ENCODE peak calls at places on chromosomes 1 and 21, in six cellular contexts. One of them, this sample, is unnamed.
A peak's percentile ranks its signal among the peaks of the same experiment; 100 is the strongest.

GRCh38 chr1:35502242-35502641 is 55.0 kb downstream of the KIAA0319L start:
- DNase-seq in activated naive CD4-positive, alpha-beta T cell treated with anti-CD3 and anti-CD28 coated beads for 36 hours: no peak
- DNase-seq in amniotic epithelial cell: no peak
- DNase-seq in GM03348: no peak
- DNase-seq in foreskin fibroblast: no peak
- DNase-seq in activated CD4-positive, alpha-beta T cell treated with anti-CD3 and anti-CD28 coated beads, Interleukin-2, amount 50 U/mL, for 1 hour: no peak
- DNase-seq in this sample: no peak

GRCh38 chr1:113868387-113869083 is 3.0 kb downstream of the PTPN22 start:
- DNase-seq in activated naive CD4-positive, alpha-beta T cell treated with anti-CD3 and anti-CD28 coated beads for 36 hours: no peak
- DNase-seq in amniotic epithelial cell: peak; percentile 49
- DNase-seq in GM03348: peak; percentile 41
- DNase-seq in foreskin fibroblast: peak; percentile 35
- DNase-seq in activated CD4-positive, alpha-beta T cell treated with anti-CD3 and anti-CD28 coated beads, Interleukin-2, amount 50 U/mL, for 1 hour: no peak
- DNase-seq in this sample: peak; percentile 56

GRCh38 chr1:73756817-73757216 is 441.2 kb downstream of the LRRIQ3 start:
- DNase-seq in activated naive CD4-positive, alpha-beta T cell treated with anti-CD3 and anti-CD28 coated beads for 36 hours: no peak
- DNase-seq in amniotic epithelial cell: no peak
- DNase-seq in GM03348: no peak
- DNase-seq in foreskin fibroblast: no peak
- DNase-seq in activated CD4-positive, alpha-beta T cell treated with anti-CD3 and anti-CD28 coated beads, Interleukin-2, amount 50 U/mL, for 1 hour: no peak
- DNase-seq in this sample: no peak

GRCh38 chr1:1775364-1776226 is 2.7 kb downstream of the NADK start:
- DNase-seq in activated naive CD4-positive, alpha-beta T cell treated with anti-CD3 and anti-CD28 coated beads for 36 hours: no peak
- DNase-seq in amniotic epithelial cell: no peak
- DNase-seq in GM03348: no peak
- DNase-seq in foreskin fibroblast: no peak
- DNase-seq in activated CD4-positive, alpha-beta T cell treated with anti-CD3 and anti-CD28 coated beads, Interleukin-2, amount 50 U/mL, for 1 hour: no peak
- DNase-seq in this sample: no peak

GRCh38 chr21:46214478-46215340 is 13.9 kb downstream of the LSS start:
- DNase-seq in activated naive CD4-positive, alpha-beta T cell treated with anti-CD3 and anti-CD28 coated beads for 36 hours: no peak
- DNase-seq in amniotic epithelial cell: no peak
- DNase-seq in GM03348: no peak
- DNase-seq in foreskin fibroblast: no peak
- DNase-seq in activated CD4-positive, alpha-beta T cell treated with anti-CD3 and anti-CD28 coated beads, Interleukin-2, amount 50 U/mL, for 1 hour: no peak
- DNase-seq in this sample: no peak

GRCh38 chr1:228148196-228148861 is 1.4 kb upstream of the GJC2 start:
- DNase-seq in activated naive CD4-positive, alpha-beta T cell treated with anti-CD3 and anti-CD28 coated beads for 36 hours: no peak
- DNase-seq in amniotic epithelial cell: no peak
- DNase-seq in GM03348: no peak
- DNase-seq in foreskin fibroblast: no peak
- DNase-seq in activated CD4-positive, alpha-beta T cell treated with anti-CD3 and anti-CD28 coated beads, Interleukin-2, amount 50 U/mL, for 1 hour: no peak
- DNase-seq in this sample: peak; percentile 32

GRCh38 chr1:214823311-214824117 is 220.5 kb downstream of the CENPF start:
- DNase-seq in activated naive CD4-positive, alpha-beta T cell treated with anti-CD3 and anti-CD28 coated beads for 36 hours: peak; percentile 16
- DNase-seq in amniotic epithelial cell: no peak
- DNase-seq in GM03348: no peak
- DNase-seq in foreskin fibroblast: no peak
- DNase-seq in activated CD4-positive, alpha-beta T cell treated with anti-CD3 and anti-CD28 coated beads, Interleukin-2, amount 50 U/mL, for 1 hour: no peak
- DNase-seq in this sample: no peak

GRCh38 chr1:159214149-159214760 is 9.6 kb downstream of the ACKR1 start:
- DNase-seq in activated naive CD4-positive, alpha-beta T cell treated with anti-CD3 and anti-CD28 coated beads for 36 hours: peak; percentile 59
- DNase-seq in amniotic epithelial cell: peak; percentile 39
- DNase-seq in GM03348: peak; percentile 72
- DNase-seq in foreskin fibroblast: peak; percentile 17
- DNase-seq in activated CD4-positive, alpha-beta T cell treated with anti-CD3 and anti-CD28 coated beads, Interleukin-2, amount 50 U/mL, for 1 hour: peak; percentile 16
- DNase-seq in this sample: peak; percentile 61

GRCh38 chr1:172960454-172961208 is 90.1 kb downstream of the TNFSF18 start:
- DNase-seq in activated naive CD4-positive, alpha-beta T cell treated with anti-CD3 and anti-CD28 coated beads for 36 hours: no peak
- DNase-seq in amniotic epithelial cell: peak; percentile 42
- DNase-seq in GM03348: no peak
- DNase-seq in foreskin fibroblast: peak; percentile 43
- DNase-seq in activated CD4-positive, alpha-beta T cell treated with anti-CD3 and anti-CD28 coated beads, Interleukin-2, amount 50 U/mL, for 1 hour: no peak
- DNase-seq in this sample: no peak

GRCh38 chr1:94787676-94788075 is 32.5 kb upstream of the SLC44A3 start:
- DNase-seq in activated naive CD4-positive, alpha-beta T cell treated with anti-CD3 and anti-CD28 coated beads for 36 hours: no peak
- DNase-seq in amniotic epithelial cell: no peak
- DNase-seq in GM03348: no peak
- DNase-seq in foreskin fibroblast: no peak
- DNase-seq in activated CD4-positive, alpha-beta T cell treated with anti-CD3 and anti-CD28 coated beads, Interleukin-2, amount 50 U/mL, for 1 hour: no peak
- DNase-seq in this sample: no peak

GRCh38 chr1:6157132-6157527 is 23.0 kb downstream of the CHD5 start:
- DNase-seq in activated naive CD4-positive, alpha-beta T cell treated with anti-CD3 and anti-CD28 coated beads for 36 hours: no peak
- DNase-seq in amniotic epithelial cell: no peak
- DNase-seq in GM03348: no peak
- DNase-seq in foreskin fibroblast: no peak
- DNase-seq in activated CD4-positive, alpha-beta T cell treated with anti-CD3 and anti-CD28 coated beads, Interleukin-2, amount 50 U/mL, for 1 hour: no peak
- DNase-seq in this sample: no peak

GRCh38 chr1:225822655-225823403 is 12.9 kb downstream of the EPHX1 start:
- DNase-seq in activated naive CD4-positive, alpha-beta T cell treated with anti-CD3 and anti-CD28 coated beads for 36 hours: no peak
- DNase-seq in amniotic epithelial cell: no peak
- DNase-seq in GM03348: no peak
- DNase-seq in foreskin fibroblast: no peak
- DNase-seq in activated CD4-positive, alpha-beta T cell treated with anti-CD3 and anti-CD28 coated beads, Interleukin-2, amount 50 U/mL, for 1 hour: no peak
- DNase-seq in this sample: no peak

GRCh38 chr1:153470707-153471106 is 10.3 kb upstream of the S100A7 start:
- DNase-seq in activated naive CD4-positive, alpha-beta T cell treated with anti-CD3 and anti-CD28 coated beads for 36 hours: no peak
- DNase-seq in amniotic epithelial cell: peak; percentile 83
- DNase-seq in GM03348: no peak
- DNase-seq in foreskin fibroblast: no peak
- DNase-seq in activated CD4-positive, alpha-beta T cell treated with anti-CD3 and anti-CD28 coated beads, Interleukin-2, amount 50 U/mL, for 1 hour: no peak
- DNase-seq in this sample: no peak

GRCh38 chr1:36251794-36252481 is 27.7 kb downstream of the THRAP3 start:
- DNase-seq in activated naive CD4-positive, alpha-beta T cell treated with anti-CD3 and anti-CD28 coated beads for 36 hours: no peak
- DNase-seq in amniotic epithelial cell: no peak
- DNase-seq in GM03348: peak; percentile 36
- DNase-seq in foreskin fibroblast: no peak
- DNase-seq in activated CD4-positive, alpha-beta T cell treated with anti-CD3 and anti-CD28 coated beads, Interleukin-2, amount 50 U/mL, for 1 hour: no peak
- DNase-seq in this sample: no peak

GRCh38 chr1:232629250-232630046 is 485 bp downstream of the SIPA1L2 start:
- DNase-seq in activated naive CD4-positive, alpha-beta T cell treated with anti-CD3 and anti-CD28 coated beads for 36 hours: peak; percentile 14
- DNase-seq in amniotic epithelial cell: no peak
- DNase-seq in GM03348: peak; percentile 16
- DNase-seq in foreskin fibroblast: no peak
- DNase-seq in activated CD4-positive, alpha-beta T cell treated with anti-CD3 and anti-CD28 coated beads, Interleukin-2, amount 50 U/mL, for 1 hour: peak; percentile 5
- DNase-seq in this sample: no peak

GRCh38 chr1:103156966-103157365 is 48.6 kb upstream of the COL11A1 start:
- DNase-seq in activated naive CD4-positive, alpha-beta T cell treated with anti-CD3 and anti-CD28 coated beads for 36 hours: no peak
- DNase-seq in amniotic epithelial cell: peak; percentile 91
- DNase-seq in GM03348: peak; percentile 26
- DNase-seq in foreskin fibroblast: no peak
- DNase-seq in activated CD4-positive, alpha-beta T cell treated with anti-CD3 and anti-CD28 coated beads, Interleukin-2, amount 50 U/mL, for 1 hour: no peak
- DNase-seq in this sample: no peak

GRCh38 chr1:234009668-234010067 is 105.2 kb downstream of the SLC35F3 start:
- DNase-seq in activated naive CD4-positive, alpha-beta T cell treated with anti-CD3 and anti-CD28 coated beads for 36 hours: no peak
- DNase-seq in amniotic epithelial cell: no peak
- DNase-seq in GM03348: no peak
- DNase-seq in foreskin fibroblast: no peak
- DNase-seq in activated CD4-positive, alpha-beta T cell treated with anti-CD3 and anti-CD28 coated beads, Interleukin-2, amount 50 U/mL, for 1 hour: no peak
- DNase-seq in this sample: no peak

GRCh38 chr1:46193984-46194570 is 4.2 kb downstream of the POMGNT1 start:
- DNase-seq in activated naive CD4-positive, alpha-beta T cell treated with anti-CD3 and anti-CD28 coated beads for 36 hours: no peak
- DNase-seq in amniotic epithelial cell: no peak
- DNase-seq in GM03348: no peak
- DNase-seq in foreskin fibroblast: no peak
- DNase-seq in activated CD4-positive, alpha-beta T cell treated with anti-CD3 and anti-CD28 coated beads, Interleukin-2, amount 50 U/mL, for 1 hour: no peak
- DNase-seq in this sample: no peak

GRCh38 chr1:170562644-170563338 is 30.8 kb downstream of the GORAB start:
- DNase-seq in activated naive CD4-positive, alpha-beta T cell treated with anti-CD3 and anti-CD28 coated beads for 36 hours: peak; percentile 74
- DNase-seq in amniotic epithelial cell: peak; percentile 75
- DNase-seq in GM03348: peak; percentile 83
- DNase-seq in foreskin fibroblast: peak; percentile 91
- DNase-seq in activated CD4-positive, alpha-beta T cell treated with anti-CD3 and anti-CD28 coated beads, Interleukin-2, amount 50 U/mL, for 1 hour: no peak
- DNase-seq in this sample: peak; percentile 83

GRCh38 chr1:53285969-53286760 is 41.7 kb downstream of the LRP8 start:
- DNase-seq in activated naive CD4-positive, alpha-beta T cell treated with anti-CD3 and anti-CD28 coated beads for 36 hours: no peak
- DNase-seq in amniotic epithelial cell: no peak
- DNase-seq in GM03348: no peak
- DNase-seq in foreskin fibroblast: no peak
- DNase-seq in activated CD4-positive, alpha-beta T cell treated with anti-CD3 and anti-CD28 coated beads, Interleukin-2, amount 50 U/mL, for 1 hour: no peak
- DNase-seq in this sample: no peak

GRCh38 chr1:183166439-183166838 is 19.6 kb upstream of the LAMC2 start:
- DNase-seq in activated naive CD4-positive, alpha-beta T cell treated with anti-CD3 and anti-CD28 coated beads for 36 hours: no peak
- DNase-seq in amniotic epithelial cell: no peak
- DNase-seq in GM03348: no peak
- DNase-seq in foreskin fibroblast: no peak
- DNase-seq in activated CD4-positive, alpha-beta T cell treated with anti-CD3 and anti-CD28 coated beads, Interleukin-2, amount 50 U/mL, for 1 hour: no peak
- DNase-seq in this sample: no peak

GRCh38 chr1:18794066-18794465 is 65.4 kb downstream of the TAS1R2 start:
- DNase-seq in activated naive CD4-positive, alpha-beta T cell treated with anti-CD3 and anti-CD28 coated beads for 36 hours: no peak
- DNase-seq in amniotic epithelial cell: no peak
- DNase-seq in GM03348: no peak
- DNase-seq in foreskin fibroblast: no peak
- DNase-seq in activated CD4-positive, alpha-beta T cell treated with anti-CD3 and anti-CD28 coated beads, Interleukin-2, amount 50 U/mL, for 1 hour: no peak
- DNase-seq in this sample: no peak

GRCh38 chr1:182246783-182247182 is 144.8 kb downstream of the GLUL start:
- DNase-seq in activated naive CD4-positive, alpha-beta T cell treated with anti-CD3 and anti-CD28 coated beads for 36 hours: no peak
- DNase-seq in amniotic epithelial cell: no peak
- DNase-seq in GM03348: no peak
- DNase-seq in foreskin fibroblast: no peak
- DNase-seq in activated CD4-positive, alpha-beta T cell treated with anti-CD3 and anti-CD28 coated beads, Interleukin-2, amount 50 U/mL, for 1 hour: no peak
- DNase-seq in this sample: no peak

GRCh38 chr1:217063065-217063908 is 340.1 kb upstream of the ESRRG start:
- DNase-seq in activated naive CD4-positive, alpha-beta T cell treated with anti-CD3 and anti-CD28 coated beads for 36 hours: no peak
- DNase-seq in amniotic epithelial cell: no peak
- DNase-seq in GM03348: no peak
- DNase-seq in foreskin fibroblast: no peak
- DNase-seq in activated CD4-positive, alpha-beta T cell treated with anti-CD3 and anti-CD28 coated beads, Interleukin-2, amount 50 U/mL, for 1 hour: no peak
- DNase-seq in this sample: no peak

GRCh38 chr1:39386997-39387396 is 104.4 kb upstream of the BMP8A start:
- DNase-seq in activated naive CD4-positive, alpha-beta T cell treated with anti-CD3 and anti-CD28 coated beads for 36 hours: no peak
- DNase-seq in amniotic epithelial cell: no peak
- DNase-seq in GM03348: no peak
- DNase-seq in foreskin fibroblast: no peak
- DNase-seq in activated CD4-positive, alpha-beta T cell treated with anti-CD3 and anti-CD28 coated beads, Interleukin-2, amount 50 U/mL, for 1 hour: no peak
- DNase-seq in this sample: no peak

GRCh38 chr1:150619576-150620509 is 9.6 kb downstream of the ENSA start:
- DNase-seq in activated naive CD4-positive, alpha-beta T cell treated with anti-CD3 and anti-CD28 coated beads for 36 hours: no peak
- DNase-seq in amniotic epithelial cell: peak; percentile 92
- DNase-seq in GM03348: peak; percentile 66
- DNase-seq in foreskin fibroblast: peak; percentile 86
- DNase-seq in activated CD4-positive, alpha-beta T cell treated with anti-CD3 and anti-CD28 coated beads, Interleukin-2, amount 50 U/mL, for 1 hour: no peak
- DNase-seq in this sample: peak; percentile 66

GRCh38 chr1:100074604-100075395 is 57.9 kb downstream of the SASS6 start:
- DNase-seq in activated naive CD4-positive, alpha-beta T cell treated with anti-CD3 and anti-CD28 coated beads for 36 hours: no peak
- DNase-seq in amniotic epithelial cell: peak; percentile 21
- DNase-seq in GM03348: no peak
- DNase-seq in foreskin fibroblast: no peak
- DNase-seq in activated CD4-positive, alpha-beta T cell treated with anti-CD3 and anti-CD28 coated beads, Interleukin-2, amount 50 U/mL, for 1 hour: no peak
- DNase-seq in this sample: no peak

GRCh38 chr1:230531103-230531502 is 105.0 kb upstream of the PGBD5 start:
- DNase-seq in activated naive CD4-positive, alpha-beta T cell treated with anti-CD3 and anti-CD28 coated beads for 36 hours: no peak
- DNase-seq in amniotic epithelial cell: no peak
- DNase-seq in GM03348: no peak
- DNase-seq in foreskin fibroblast: no peak
- DNase-seq in activated CD4-positive, alpha-beta T cell treated with anti-CD3 and anti-CD28 coated beads, Interleukin-2, amount 50 U/mL, for 1 hour: no peak
- DNase-seq in this sample: no peak

GRCh38 chr1:169392406-169392805 is 24.4 kb downstream of the BLZF1 start:
- DNase-seq in activated naive CD4-positive, alpha-beta T cell treated with anti-CD3 and anti-CD28 coated beads for 36 hours: no peak
- DNase-seq in amniotic epithelial cell: no peak
- DNase-seq in GM03348: no peak
- DNase-seq in foreskin fibroblast: no peak
- DNase-seq in activated CD4-positive, alpha-beta T cell treated with anti-CD3 and anti-CD28 coated beads, Interleukin-2, amount 50 U/mL, for 1 hour: no peak
- DNase-seq in this sample: no peak

GRCh38 chr1:177927021-177927596 is 42.7 kb downstream of the SEC16B start:
- DNase-seq in activated naive CD4-positive, alpha-beta T cell treated with anti-CD3 and anti-CD28 coated beads for 36 hours: no peak
- DNase-seq in amniotic epithelial cell: peak; percentile 85
- DNase-seq in GM03348: peak; percentile 80
- DNase-seq in foreskin fibroblast: peak; percentile 88
- DNase-seq in activated CD4-positive, alpha-beta T cell treated with anti-CD3 and anti-CD28 coated beads, Interleukin-2, amount 50 U/mL, for 1 hour: no peak
- DNase-seq in this sample: peak; percentile 85

This sample was measured in AG08395.